ENCODE peak calls at places on chromosomes 16 and 17, in seven cellular contexts. I is neural crest cell; B is NCI-H1105 treated with DMSO at 0.1 percent for 48 hours; E is EL; G is immature natural killer cell; A is AML-193; N is stimulated activated CD4-positive, alpha-beta T cell treated with anti-CD3 and anti-CD28 coated beads, Interleukin-2, amount 100 ng/mL, for 24 hours. H is an unnamed sample.

GRCh38 chr16:75244844-75245758 is 6.3 kb downstream of the BCAR1 start:
- DNase-seq in I (no peak), B (no peak), E (peak), G (no peak), A (no peak), N (no peak), H (peak)

GRCh38 chr16:27448531-27449433 is 46.8 kb downstream of the IL21R start:
- DNase-seq in I (no peak), B (peak), E (no peak), G (no peak), A (no peak), N (no peak), H (no peak)

GRCh38 chr17:14080847-14081251 is 11.5 kb downstream of the COX10 start:
- DNase-seq in I (no peak), B (no peak), E (no peak), G (no peak), A (no peak), N (no peak), H (no peak)

GRCh38 chr17:47882247-47882646 is 13.8 kb upstream of the SP2 start:
- DNase-seq in I (no peak), B (no peak), E (peak), G (no peak), A (no peak), N (no peak), H (no peak)

GRCh38 chr17:31216053-31216751 is 80.8 kb downstream of the OMG start:
- DNase-seq in I (no peak), B (peak), E (peak), G (peak), A (peak), N (no peak), H (peak)

GRCh38 chr17:82022310-82022980 is at the start of gene CENPX:
- DNase-seq in I (peak), B (no peak), E (no peak), G (no peak), A (no peak), N (no peak), H (no peak)

GRCh38 chr16:19524356-19524865 is 669 bp downstream of the CCP110 start:
- DNase-seq in I (no peak), B (no peak), E (peak), G (no peak), A (peak), N (no peak), H (peak)

GRCh38 chr16:25707982-25708583 is 16.3 kb downstream of the HS3ST4 start:
- DNase-seq in I (no peak), B (no peak), E (no peak), G (no peak), A (no peak), N (peak), H (no peak)

GRCh38 chr16:68031951-68032350 is 8.9 kb downstream of the DUS2 start:
- DNase-seq in I (no peak), B (no peak), E (peak), G (peak), A (no peak), N (no peak), H (peak)

GRCh38 chr17:50946891-50947843 is 81.0 kb upstream of the TOB1 start:
- DNase-seq in I (no peak), B (no peak), E (peak), G (no peak), A (no peak), N (no peak), H (no peak)

GRCh38 chr17:79834575-79835469 is 4.4 kb downstream of the CBX4 start:
- DNase-seq in I (peak), B (no peak), E (no peak), G (peak), A (no peak), N (peak), H (no peak)

GRCh38 chr17:16215002-16215272 is 397 bp downstream of the NCOR1 start:
- DNase-seq in I (no peak), B (peak), E (peak), G (no peak), A (no peak), N (peak), H (peak)

GRCh38 chr17:48804936-48805411 is 12.1 kb downstream of the TTLL6 start:
- DNase-seq in I (peak), B (peak), E (peak), G (peak), A (peak), N (peak), H (peak)

GRCh38 chr17:4332296-4332970 is 34.0 kb downstream of the UBE2G1 start:
- DNase-seq in I (no peak), B (no peak), E (peak), G (no peak), A (no peak), N (no peak), H (peak)

GRCh38 chr16:10076037-10076436 is 106.2 kb downstream of the GRIN2A start:
- DNase-seq in I (no peak), B (no peak), E (no peak), G (no peak), A (no peak), N (no peak), H (no peak)

GRCh38 chr16:49019081-49019633 is 262.5 kb downstream of the CBLN1 start:
- DNase-seq in I (no peak), B (no peak), E (peak), G (no peak), A (no peak), N (no peak), H (no peak)

GRCh38 chr17:247767-248166 is 66.3 kb upstream of the DOC2B start:
- DNase-seq in I (no peak), B (no peak), E (no peak), G (no peak), A (no peak), N (no peak), H (no peak)

GRCh38 chr17:18252160-18252559 is 6.4 kb downstream of the FLII start:
- DNase-seq in I (no peak), B (no peak), E (no peak), G (no peak), A (no peak), N (no peak), H (no peak)

GRCh38 chr17:2933606-2934005 is 129.8 kb downstream of the OR1D5 start:
- DNase-seq in I (no peak), B (no peak), E (no peak), G (no peak), A (no peak), N (no peak), H (no peak)

GRCh38 chr16:80875616-80876015 is 71.2 kb upstream of the CDYL2 start:
- DNase-seq in I (no peak), B (no peak), E (peak), G (no peak), A (no peak), N (no peak), H (no peak)

GRCh38 chr16:28136751-28137434 is 73.4 kb upstream of the GSG1L start:
- DNase-seq in I (no peak), B (no peak), E (no peak), G (peak), A (no peak), N (no peak), H (no peak)

GRCh38 chr17:66302761-66303626 is 581 bp downstream of the PRKCA start:
- DNase-seq in I (peak), B (peak), E (peak), G (peak), A (peak), N (peak), H (peak)

GRCh38 chr16:87178177-87178863 is 138.9 kb downstream of the C16orf95 start:
- DNase-seq in I (no peak), B (no peak), E (no peak), G (no peak), A (no peak), N (no peak), H (no peak)

GRCh38 chr17:68803122-68803615 is 152.0 kb downstream of the ABCA8 start:
- DNase-seq in I (no peak), B (no peak), E (no peak), G (no peak), A (no peak), N (no peak), H (no peak)

GRCh38 chr16:4481526-4481925 is 5.3 kb downstream of the HMOX2 start:
- DNase-seq in I (no peak), B (peak), E (no peak), G (no peak), A (no peak), N (no peak), H (no peak)

GRCh38 chr17:6269474-6269873 is 165.4 kb downstream of the AIPL1 start:
- DNase-seq in I (peak), B (no peak), E (peak), G (no peak), A (no peak), N (peak), H (peak)

GRCh38 chr16:89924298-89924924 is 1.3 kb downstream of the TUBB3 start:
- DNase-seq in I (peak), B (peak), E (peak), G (peak), A (no peak), N (no peak), H (no peak)

GRCh38 chr17:59753522-59754467 is 46.3 kb downstream of the VMP1 start:
- DNase-seq in I (no peak), B (peak), E (peak), G (peak), A (peak), N (no peak), H (peak)

GRCh38 chr17:45784293-45784582 is at the start of gene CRHR1:
- DNase-seq in I (no peak), B (no peak), E (no peak), G (no peak), A (no peak), N (no peak), H (no peak)

GRCh38 chr17:13024526-13025263 is 6.9 kb upstream of the ELAC2 start:
- DNase-seq in I (peak), B (peak), E (peak), G (peak), A (peak), N (peak), H (peak)